ENCODE peak calls at places on chromosome 12, in four cellular contexts. M is stomach, B is tibial nerve, T is H1. D is an unnamed sample.

GRCh38 chr12:47943492-47944359 is 19.7 kb upstream of the TMEM106C start:
- DNase-seq in M (no peak), B (no peak), T (no peak), D (no peak)

GRCh38 chr12:111445311-111446043 is 39.8 kb downstream of the SH2B3 start:
- DNase-seq in M (peak; percentile 24), B (no peak), T (no peak), D (no peak)

GRCh38 chr12:6697584-6698351 is 2.8 kb downstream of the PIANP start:
- DNase-seq in M (peak; percentile 42), B (no peak), T (peak; percentile 60), D (no peak)

GRCh38 chr12:43982544-43982943 is 146.7 kb downstream of the TMEM117 start:
- DNase-seq in M (no peak), B (no peak), T (no peak), D (no peak)

GRCh38 chr12:116431677-116432300 is 127.4 kb upstream of the MAP1LC3B2 start:
- DNase-seq in M (no peak), B (no peak), T (no peak), D (no peak)

GRCh38 chr12:47121146-47121545 is 41.4 kb upstream of the AMIGO2 start:
- DNase-seq in M (no peak), B (no peak), T (no peak), D (no peak)

GRCh38 chr12:6829532-6830220 is 1.5 kb downstream of the P3H3 start:
- DNase-seq in M (no peak), B (no peak), T (peak; percentile 73), D (no peak)

GRCh38 chr12:131861261-131862083 is 33.0 kb upstream of the ULK1 start:
- DNase-seq in M (no peak), B (no peak), T (no peak), D (no peak)

GRCh38 chr12:2183556-2184541 is 131.1 kb downstream of the CACNA1C start:
- DNase-seq in M (no peak), B (no peak), T (no peak), D (no peak)
- TF ChIP-seq EP300 in M (no peak), B (no peak), T (no peak), D (no peak)

GRCh38 chr12:57520008-57520726 is at the start of gene DDIT3:
- DNase-seq in M (peak; percentile 100), B (peak; percentile 99), T (peak; percentile 100), D (peak; percentile 100)
- TF ChIP-seq EP300 in M (peak; percentile 5), B (peak; percentile 92), T (no peak), D (peak; percentile 41)

GRCh38 chr12:77847060-77847541 is 16.4 kb downstream of the NAV3 start:
- DNase-seq in M (no peak), B (no peak), T (no peak), D (no peak)
- TF ChIP-seq EP300 in M (no peak), B (no peak), T (no peak), D (no peak)

GRCh38 chr12:52246720-52247621 is 13.9 kb downstream of the KRT7 start:
- DNase-seq in M (peak; percentile 41), B (no peak), T (no peak), D (no peak)
- TF ChIP-seq EP300 in M (no peak), B (no peak), T (no peak), D (no peak)

GRCh38 chr12:109632299-109632698 is 58.7 kb downstream of the MVK start:
- DNase-seq in M (no peak), B (no peak), T (no peak), D (no peak)
- TF ChIP-seq EP300 in M (no peak), B (no peak), T (no peak), D (no peak)